ENCODE peak calls at places on chromosomes 12 and 14, in four cellular contexts. Z is HepG2, T is K562, O is GM12878. B is an unnamed sample.
A peak's percentile ranks its signal among the peaks of the same experiment; 100 is the strongest.

GRCh38 chr12:55935742-55936151 is 4.8 kb downstream of the DGKA start:
- DNase-seq in Z (no peak), T (no peak), O (no peak), B (no peak)

GRCh38 chr14:99124482-99125104 is 147.4 kb downstream of the BCL11B start:
- DNase-seq in Z (no peak), T (no peak), O (no peak), B (peak; percentile 7)

GRCh38 chr12:131764738-131765137 is 53.8 kb downstream of the SFSWAP start:
- DNase-seq in Z (no peak), T (no peak), O (no peak), B (no peak)

GRCh38 chr12:105235299-105235746 is 651 bp downstream of the APPL2 start:
- DNase-seq in Z (no peak), T (no peak), O (no peak), B (peak; percentile 25)

GRCh38 chr14:56855891-56856461 is 45.7 kb upstream of the OTX2 start:
- DNase-seq in Z (peak; percentile 8), T (no peak), O (no peak), B (no peak)

GRCh38 chr14:86852530-86852929 is 1140.5 kb downstream of the GALC start:
- DNase-seq in Z (no peak), T (no peak), O (no peak), B (no peak)

GRCh38 chr12:89951050-89951693 is 242.5 kb upstream of the ATP2B1 start:
- DNase-seq in Z (no peak), T (no peak), O (no peak), B (no peak)

GRCh38 chr14:37027188-37027824 is 145.1 kb downstream of the SLC25A21 start:
- DNase-seq in Z (no peak), T (no peak), O (no peak), B (no peak)

GRCh38 chr12:92987362-92987761 is 58.3 kb upstream of the EEA1 start:
- DNase-seq in Z (peak; percentile 78), T (peak; percentile 57), O (no peak), B (peak; percentile 48)

GRCh38 chr12:41053046-41053445 is 135.1 kb upstream of the PDZRN4 start:
- DNase-seq in Z (no peak), T (no peak), O (no peak), B (no peak)

GRCh38 chr12:120100630-120101029 is 15.9 kb downstream of the RAB35 start:
- DNase-seq in Z (no peak), T (no peak), O (no peak), B (peak; percentile 86)

GRCh38 chr14:100405752-100406455 is 82.8 kb downstream of the SLC25A47 start:
- DNase-seq in Z (no peak), T (no peak), O (no peak), B (no peak)

GRCh38 chr14:105015242-105015641 is 5.6 kb downstream of the CDCA4 start:
- DNase-seq in Z (no peak), T (no peak), O (no peak), B (no peak)

GRCh38 chr12:32201996-32202395 is 95.3 kb downstream of the BICD1 start:
- DNase-seq in Z (no peak), T (no peak), O (no peak), B (no peak)

GRCh38 chr12:110903511-110903910 is 16.9 kb downstream of the MYL2 start:
- DNase-seq in Z (no peak), T (no peak), O (no peak), B (no peak)

GRCh38 chr12:59823535-59823934 is 227.7 kb downstream of the SLC16A7 start:
- DNase-seq in Z (no peak), T (no peak), O (no peak), B (no peak)

GRCh38 chr14:65168840-65169239 is 66.5 kb upstream of the MAX start:
- DNase-seq in Z (no peak), T (no peak), O (no peak), B (no peak)

GRCh38 chr12:109927622-109928021 is 27.5 kb downstream of the TCHP start:
- DNase-seq in Z (peak; percentile 44), T (peak; percentile 71), O (no peak), B (peak; percentile 75)

GRCh38 chr14:90495357-90496276 is 98.8 kb downstream of the CALM1 start:
- DNase-seq in Z (peak; percentile 53), T (peak; percentile 62), O (no peak), B (peak; percentile 28)

GRCh38 chr14:97866186-97866585 is 1069.0 kb downstream of the VRK1 start:
- DNase-seq in Z (no peak), T (no peak), O (no peak), B (no peak)

GRCh38 chr14:71665781-71666180 is 266.4 kb upstream of the RGS6 start:
- DNase-seq in Z (no peak), T (no peak), O (no peak), B (no peak)

GRCh38 chr12:62625238-62625637 is 158.6 kb downstream of the MON2 start:
- DNase-seq in Z (peak; percentile 16), T (no peak), O (no peak), B (no peak)

GRCh38 chr12:14239350-14239934 is 126.0 kb upstream of the ATF7IP start:
- DNase-seq in Z (peak; percentile 85), T (no peak), O (peak; percentile 86), B (peak; percentile 45)

GRCh38 chr14:22556990-22557623 is 31.9 kb downstream of the DAD1 start:
- DNase-seq in Z (peak; percentile 74), T (peak; percentile 80), O (no peak), B (peak; percentile 94)

DNA sequence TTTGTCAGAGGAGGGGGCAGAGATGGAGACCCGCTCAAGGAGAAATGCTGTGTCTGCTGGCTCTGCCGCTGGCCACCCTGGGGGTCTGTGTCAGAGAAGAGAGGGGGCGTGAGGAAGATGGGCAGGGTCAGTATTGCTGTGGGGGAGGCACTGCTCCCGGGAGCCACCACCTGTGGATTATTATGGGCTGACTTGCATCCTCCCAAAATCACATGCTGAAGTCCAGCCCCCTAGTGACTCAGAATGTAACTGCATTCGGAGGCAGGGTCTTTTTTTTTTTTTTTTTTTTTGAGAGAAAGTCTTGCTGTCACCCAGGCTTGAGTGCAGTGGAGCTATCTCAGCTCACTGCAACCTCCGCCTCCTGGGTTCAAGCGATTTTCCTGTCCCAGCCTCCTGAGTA is 12.3 kb downstream of the ABCD4 start:
- DNase-seq in Z (no peak), T (peak; percentile 52), O (no peak), B (peak; percentile 63)
- TF ChIP-seq CHD2 in Z (no peak), T (no peak), O (no peak), B (no peak)

GRCh38 chr14:89445252-89445973 is 28.4 kb upstream of the FOXN3 start:
- DNase-seq in Z (no peak), T (no peak), O (no peak), B (no peak)
- TF ChIP-seq ZBTB33 in Z (no peak), T (no peak), O (no peak), B (no peak)

GRCh38 chr12:64385019-64385418 is 5.5 kb downstream of the C12orf56 start:
- DNase-seq in Z (no peak), T (no peak), O (no peak), B (no peak)

GRCh38 chr12:64389154-64389553 is 1.4 kb downstream of the C12orf56 start:
- DNase-seq in Z (no peak), T (no peak), O (no peak), B (no peak)

GRCh38 chr12:64385468-64385867 is 5.1 kb downstream of the C12orf56 start:
- DNase-seq in Z (no peak), T (no peak), O (no peak), B (no peak)

GRCh38 chr12:64390275-64390851 is at the start of gene C12orf56:
- DNase-seq in Z (no peak), T (peak; percentile 22), O (no peak), B (no peak)

DNA sequence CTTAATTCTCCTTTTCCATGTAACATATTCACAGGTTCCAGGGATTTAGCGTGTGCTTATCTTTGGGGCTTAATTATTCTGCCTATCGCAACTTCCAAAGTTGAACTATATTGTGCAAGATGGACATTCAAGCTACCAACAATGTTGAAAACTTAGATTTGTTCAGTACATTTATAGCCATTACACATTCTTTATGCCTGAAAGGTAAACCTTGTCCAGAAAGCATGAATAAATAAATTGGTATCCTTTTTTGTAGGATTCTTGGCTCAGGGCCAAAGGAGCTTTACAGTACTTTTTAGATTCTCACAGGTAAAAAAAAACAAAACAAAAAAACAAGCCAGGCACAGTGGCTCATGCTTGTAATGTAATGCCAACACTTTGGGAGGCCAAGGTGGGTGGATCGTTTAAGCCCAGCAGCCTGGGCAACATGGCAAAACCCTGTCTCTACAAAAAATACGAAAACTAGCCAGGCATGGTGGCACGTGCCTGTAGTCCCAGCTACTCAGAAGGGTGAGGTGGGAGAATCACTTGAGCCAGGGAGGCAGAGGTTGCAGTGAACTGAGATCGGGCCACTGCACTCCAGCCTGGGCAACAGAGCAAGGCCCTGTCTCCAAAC is 3.2 kb downstream of the C12orf56 start:
- DNase-seq in Z (no peak), T (no peak), O (no peak), B (no peak)
- TF ChIP-seq CHD2 in Z (no peak), T (no peak), O (no peak), B (no peak)

GRCh38 chr12:113302925-113303640 is 31.8 kb downstream of the SLC8B1 start:
- DNase-seq in Z (no peak), T (no peak), O (no peak), B (no peak)
- TF ChIP-seq ZBTB33 in Z (no peak), T (no peak), O (no peak), B (no peak)